ENCODE peak calls at places on chromosomes 6 and 20, in eight cellular contexts. O is psoas muscle, J is AG10803, A is brain microvascular endothelial cell, I is astrocyte of the cerebellum, W is A549, V is left ventricle myocardium inferior, Z is Panc1. D is an unnamed sample.

GRCh38 chr6:148868901-148869300 is 122.1 kb downstream of the UST start:
- DNase-seq in O (no peak), J (no peak), A (no peak), I (no peak), W (no peak), V (no peak), Z (no peak), D (no peak)

GRCh38 chr6:2632368-2632767 is 118.4 kb downstream of the MYLK4 start:
- DNase-seq in O (no peak), J (peak), A (no peak), I (peak), W (no peak), V (peak), Z (no peak), D (no peak)

GRCh38 chr6:73525546-73526330 is 4.9 kb upstream of the EEF1A1 start:
- DNase-seq in O (no peak), J (no peak), A (no peak), I (no peak), W (no peak), V (no peak), Z (no peak), D (no peak)

GRCh38 chr6:39079197-39079596 is 30.6 kb downstream of the GLP1R start:
- DNase-seq in O (no peak), J (no peak), A (no peak), I (no peak), W (no peak), V (no peak), Z (no peak), D (no peak)

GRCh38 chr6:53615633-53616449 is 49.7 kb downstream of the KLHL31 start:
- DNase-seq in O (no peak), J (peak), A (no peak), I (peak), W (peak), V (no peak), Z (peak), D (peak)

GRCh38 chr6:77926198-77926752 is 273.4 kb downstream of the MEI4 start:
- DNase-seq in O (no peak), J (no peak), A (peak), I (no peak), W (no peak), V (no peak), Z (no peak), D (no peak)

GRCh38 chr20:19815553-19815991 is 57.5 kb downstream of the RIN2 start:
- DNase-seq in O (peak), J (peak), A (peak), I (peak), W (peak), V (no peak), Z (peak), D (peak)

GRCh38 chr6:11772109-11772830 is 6.3 kb downstream of the ADTRP start:
- DNase-seq in O (peak), J (peak), A (peak), I (peak), W (peak), V (no peak), Z (no peak), D (peak)

GRCh38 chr6:122754191-122754731 is 25.3 kb upstream of the FABP7 start:
- DNase-seq in O (no peak), J (no peak), A (no peak), I (no peak), W (no peak), V (no peak), Z (no peak), D (no peak)

GRCh38 chr20:15863735-15864134 is 709.5 kb downstream of the KIF16B start:
- DNase-seq in O (no peak), J (no peak), A (no peak), I (no peak), W (no peak), V (no peak), Z (no peak), D (no peak)

GRCh38 chr6:132530293-132530974 is 7.6 kb upstream of the TAAR9 start:
- DNase-seq in O (no peak), J (peak), A (peak), I (peak), W (peak), V (no peak), Z (peak), D (no peak)

GRCh38 chr6:109048176-109048575 is 46.5 kb downstream of the SESN1 start:
- DNase-seq in O (no peak), J (no peak), A (no peak), I (no peak), W (no peak), V (no peak), Z (no peak), D (no peak)

GRCh38 chr6:97059473-97059872 is 134.9 kb downstream of the KLHL32 start:
- DNase-seq in O (no peak), J (peak), A (peak), I (peak), W (peak), V (no peak), Z (no peak), D (no peak)

GRCh38 chr6:90121982-90122381 is 174.7 kb downstream of the BACH2 start:
- DNase-seq in O (peak), J (no peak), A (no peak), I (no peak), W (no peak), V (no peak), Z (no peak), D (no peak)

GRCh38 chr6:81937296-81937937 is 184.9 kb upstream of the TENT5A start:
- DNase-seq in O (no peak), J (peak), A (peak), I (no peak), W (no peak), V (no peak), Z (no peak), D (peak)

GRCh38 chr20:39600156-39600555 is 638.0 kb downstream of the DHX35 start:
- DNase-seq in O (no peak), J (no peak), A (no peak), I (no peak), W (no peak), V (no peak), Z (no peak), D (no peak)

GRCh38 chr6:13407709-13408695 is 79.4 kb downstream of the GFOD1 start:
- DNase-seq in O (no peak), J (peak), A (peak), I (no peak), W (peak), V (no peak), Z (no peak), D (peak)

GRCh38 chr6:140366991-140367390 is 992.5 kb upstream of the CITED2 start:
- DNase-seq in O (no peak), J (peak), A (peak), I (peak), W (no peak), V (no peak), Z (no peak), D (peak)

GRCh38 chr6:121522771-121523386 is 87.4 kb downstream of the GJA1 start:
- DNase-seq in O (no peak), J (peak), A (peak), I (no peak), W (no peak), V (no peak), Z (no peak), D (no peak)

GRCh38 chr6:160215232-160215631 is 43.4 kb downstream of the SLC22A2 start:
- DNase-seq in O (no peak), J (no peak), A (peak), I (no peak), W (no peak), V (no peak), Z (no peak), D (no peak)

GRCh38 chr6:142845624-142846458 is 99.1 kb downstream of the HIVEP2 start:
- DNase-seq in O (peak), J (peak), A (peak), I (peak), W (peak), V (peak), Z (no peak), D (peak)

GRCh38 chr6:89339565-89339964 is 13.0 kb downstream of the UBE2J1 start:
- DNase-seq in O (no peak), J (no peak), A (no peak), I (no peak), W (no peak), V (no peak), Z (no peak), D (no peak)

GRCh38 chr20:55266361-55266760 is 739.0 kb downstream of the CBLN4 start:
- DNase-seq in O (no peak), J (no peak), A (no peak), I (no peak), W (no peak), V (no peak), Z (no peak), D (no peak)

GRCh38 chr6:64504509-64504908 is 868.9 kb downstream of the PHF3 start:
- DNase-seq in O (no peak), J (no peak), A (no peak), I (no peak), W (peak), V (no peak), Z (no peak), D (no peak)

GRCh38 chr6:81241717-81242116 is 510.8 kb downstream of the TENT5A start:
- DNase-seq in O (no peak), J (peak), A (no peak), I (peak), W (peak), V (no peak), Z (no peak), D (no peak)

GRCh38 chr20:33791540-33791939 is 19.6 kb upstream of the CHMP4B start:
- DNase-seq in O (no peak), J (no peak), A (no peak), I (no peak), W (no peak), V (no peak), Z (no peak), D (no peak)

GRCh38 chr6:168530653-168531071 is 89.7 kb downstream of the SMOC2 start:
- DNase-seq in O (no peak), J (no peak), A (no peak), I (no peak), W (no peak), V (no peak), Z (no peak), D (no peak)

GRCh38 chr6:162615016-162615717 is 112.4 kb downstream of the PRKN start:
- DNase-seq in O (no peak), J (no peak), A (no peak), I (no peak), W (no peak), V (no peak), Z (no peak), D (no peak)

GRCh38 chr6:39791850-39792500 is at the start of gene DAAM2:
- DNase-seq in O (peak), J (peak), A (no peak), I (no peak), W (no peak), V (peak), Z (no peak), D (no peak)

GRCh38 chr20:19552144-19552895 is 205.7 kb upstream of the RIN2 start:
- DNase-seq in O (no peak), J (no peak), A (no peak), I (no peak), W (peak), V (no peak), Z (no peak), D (no peak)

GRCh38 chr6:155315516-155315871 is 1.2 kb upstream of the TFB1M start:
- DNase-seq in O (no peak), J (peak), A (no peak), I (no peak), W (no peak), V (no peak), Z (no peak), D (peak)
- H3K4me3 ChIP-seq in O (peak), J (peak), A (peak), I (peak), W (peak), V (peak), Z (peak), D (peak)

DNA sequence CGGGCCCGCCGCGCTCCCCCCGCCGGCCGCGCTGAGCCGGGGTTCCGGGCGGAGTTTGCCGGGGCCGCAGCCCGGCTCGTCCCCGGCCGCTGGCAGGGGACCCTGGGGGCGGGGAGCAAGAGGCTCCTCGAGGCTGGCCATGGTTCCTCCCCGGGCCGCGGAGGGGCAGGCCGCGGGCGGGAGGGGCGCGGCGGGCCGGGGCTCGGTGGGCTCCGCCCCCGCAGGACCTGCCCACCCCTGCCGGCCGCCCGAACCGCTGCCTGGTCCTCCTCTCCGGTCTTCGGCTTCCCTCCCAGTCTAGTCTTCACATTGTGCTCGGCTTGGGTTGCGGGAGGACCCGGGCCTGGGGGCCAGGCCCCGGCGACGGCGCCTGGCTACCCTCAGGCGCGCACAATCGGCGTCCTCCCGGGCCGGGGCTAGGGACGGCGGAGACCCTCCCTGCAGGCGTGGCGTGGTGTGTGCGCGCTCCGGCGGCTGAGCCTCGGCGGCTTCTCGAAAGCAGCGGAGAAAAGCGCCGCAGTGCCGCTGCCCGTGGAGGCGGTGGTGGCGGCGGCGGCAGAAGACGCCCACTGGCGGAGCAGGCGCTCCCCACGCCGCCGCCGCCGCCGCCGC is at the start of gene PDE10A:
- DNase-seq in O (peak), J (peak), A (peak), I (no peak), W (peak), V (peak), Z (no peak), D (no peak)
- TF ChIP-seq CTCF in O (no peak), J (no peak), A (no peak), I (no peak), W (no peak), V (no peak), Z (no peak), D (no peak)

GRCh38 chr6:44002591-44003344 is 124.5 kb downstream of the MRPL14 start:
- DNase-seq in O (peak), J (no peak), A (peak), I (no peak), W (peak), V (peak), Z (no peak), D (no peak)

GRCh38 chr6:44004136-44004535 is 123.1 kb downstream of the MRPL14 start:
- DNase-seq in O (no peak), J (no peak), A (no peak), I (no peak), W (no peak), V (no peak), Z (no peak), D (no peak)

GRCh38 chr6:44004625-44005506 is 122.4 kb downstream of the MRPL14 start:
- DNase-seq in O (no peak), J (no peak), A (no peak), I (no peak), W (peak), V (peak), Z (no peak), D (no peak)

GRCh38 chr6:44002071-44002590 is 125.1 kb downstream of the MRPL14 start:
- DNase-seq in O (no peak), J (no peak), A (peak), I (no peak), W (peak), V (no peak), Z (no peak), D (no peak)

DNA sequence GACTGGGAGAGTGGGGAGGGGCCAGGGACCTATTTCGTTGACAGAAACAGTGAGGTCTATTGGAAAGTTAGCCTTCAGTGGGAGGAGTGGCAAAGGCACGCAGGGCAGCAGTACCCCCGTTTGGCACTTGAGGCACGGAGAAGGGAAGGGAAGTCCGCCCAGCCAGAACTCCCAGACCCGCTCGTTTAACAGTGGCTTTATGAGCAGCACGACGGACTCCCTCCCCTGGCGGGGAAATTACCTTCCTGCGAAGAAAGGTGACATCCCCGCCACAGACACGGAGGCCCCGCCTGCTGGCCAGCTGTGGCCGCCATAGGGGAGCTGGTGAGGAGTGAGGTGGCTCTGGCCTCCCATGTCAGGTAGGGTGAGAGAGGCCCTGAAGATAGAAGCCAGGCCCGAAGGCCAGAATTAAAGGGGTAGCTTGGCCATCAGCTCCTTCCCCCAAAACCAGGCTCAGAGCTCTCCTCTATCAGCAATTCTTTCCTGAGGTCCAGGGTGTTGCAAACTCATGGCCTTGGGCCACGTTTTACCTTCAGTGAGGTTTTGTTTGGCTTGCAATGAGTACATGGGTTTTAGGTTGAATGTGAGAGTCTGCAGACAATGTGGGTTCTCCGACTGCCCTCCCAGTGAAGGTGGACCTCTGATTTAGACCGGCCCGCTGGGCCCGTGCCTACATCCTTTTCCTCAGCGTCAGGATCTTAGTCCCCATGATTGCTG is 123.7 kb downstream of the MRPL14 start:
- DNase-seq in O (no peak), J (no peak), A (no peak), I (no peak), W (no peak), V (no peak), Z (no peak), D (no peak)
- H3K4me3 ChIP-seq in O (peak), J (no peak), A (no peak), I (no peak), W (peak), V (peak), Z (no peak), D (peak)

DNA sequence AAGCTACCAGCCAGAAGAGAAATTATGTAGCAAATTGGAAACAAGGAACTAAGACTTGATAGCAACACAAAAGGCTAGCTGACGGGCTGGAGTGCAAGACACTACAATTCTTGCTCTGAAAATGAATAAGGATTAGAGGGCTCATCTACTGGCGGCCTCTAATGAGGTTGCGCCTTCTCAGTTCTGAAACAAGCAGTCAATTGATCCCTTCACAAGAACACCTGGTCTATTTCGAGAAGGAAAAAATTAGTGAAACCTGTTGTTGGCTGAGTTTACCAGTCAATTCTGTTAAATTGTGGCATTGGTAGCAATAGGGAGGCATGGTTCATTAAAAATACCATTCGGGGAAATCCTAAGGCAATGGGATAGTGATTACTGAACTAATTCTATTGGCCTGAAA is 74.8 kb upstream of the JARID2 start:
- DNase-seq in O (no peak), J (no peak), A (no peak), I (no peak), W (no peak), V (no peak), Z (no peak), D (no peak)
- TF ChIP-seq CTCF in O (no peak), J (no peak), A (no peak), I (no peak), W (no peak), V (no peak), Z (no peak), D (no peak)

DNA sequence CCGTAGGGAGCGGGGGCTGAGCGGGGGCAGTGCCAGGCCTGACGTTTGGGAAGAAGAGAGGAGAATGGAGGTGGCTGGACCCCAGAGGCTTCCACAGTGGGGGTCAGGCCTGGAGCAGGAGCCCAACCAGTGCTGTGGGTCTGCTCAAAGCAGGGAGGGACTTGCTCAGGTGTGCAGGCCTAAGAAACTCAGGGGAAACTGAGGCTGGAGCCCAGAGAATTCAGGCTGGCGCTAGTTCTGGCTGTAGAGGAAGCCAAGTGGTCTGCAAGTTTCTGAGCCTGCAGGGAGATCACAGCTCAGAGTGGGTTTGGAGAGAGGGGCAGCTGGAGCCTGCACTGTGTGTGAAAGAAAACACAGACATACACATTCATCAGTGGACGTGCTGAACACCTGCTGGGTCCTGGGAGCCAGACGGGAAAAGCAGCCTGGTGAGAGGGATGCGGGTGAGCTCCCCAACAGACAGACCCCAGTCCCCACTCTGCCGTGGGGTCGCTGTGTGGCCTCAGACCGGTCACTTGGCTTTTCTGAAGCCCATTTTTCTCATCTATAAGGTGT is 17.7 kb upstream of the FOXP4 start:
- DNase-seq in O (no peak), J (no peak), A (no peak), I (no peak), W (no peak), V (no peak), Z (no peak), D (no peak)
- H3K4me3 ChIP-seq in O (no peak), J (no peak), A (no peak), I (no peak), W (no peak), V (no peak), Z (no peak), D (no peak)

GRCh38 chr6:23045280-23045679 is 475.9 kb downstream of the HDGFL1 start:
- DNase-seq in O (no peak), J (no peak), A (no peak), I (no peak), W (no peak), V (no peak), Z (no peak), D (no peak)
- TF ChIP-seq CTCF in O (no peak), J (no peak), A (no peak), I (no peak), W (no peak), V (no peak), Z (no peak), D (no peak)